ENCODE peak calls at places on chromosomes 5 and 9, in eight cellular contexts. O is coronary artery, Y is ovary, C is ELR, P is RWPE1, W is T-helper 1 cell, A is cardiac fibroblast, U is D341Med. B is an unnamed sample.

GRCh38 chr9:93654351-93654961 is 78.1 kb downstream of the PHF2 start:
- DNase-seq in C (no peak), A (no peak), Y (no peak), P (no peak), W (no peak), O (peak; percentile 28), U (no peak), B (no peak)

GRCh38 chr5:169157064-169157463 is 143.9 kb downstream of the SLIT3 start:
- DNase-seq in P (no peak), A (no peak), W (no peak), C (no peak), Y (no peak), U (no peak), O (no peak), B (no peak)

GRCh38 chr5:138354926-138355378 is 2.5 kb downstream of the KDM3B start:
- DNase-seq in C (peak; percentile 91), U (peak; percentile 37), Y (no peak), A (peak; percentile 83), O (no peak), P (peak; percentile 93), W (peak; percentile 22), B (peak; percentile 86)

GRCh38 chr9:109903515-109904138 is 123.6 kb downstream of the PALM2AKAP2 start:
- DNase-seq in O (no peak), Y (peak; percentile 67), P (peak; percentile 87), U (peak; percentile 74), A (peak; percentile 89), C (peak; percentile 89), W (peak; percentile 29), B (peak; percentile 77)

GRCh38 chr5:92662741-92663140 is 918.3 kb downstream of the NR2F1-AS1 start:
- DNase-seq in Y (no peak), P (no peak), C (no peak), U (no peak), O (no peak), W (no peak), A (no peak), B (peak; percentile 19)

GRCh38 chr9:133591985-133592384 is 17.2 kb downstream of the FAM163B start:
- DNase-seq in P (no peak), U (no peak), Y (no peak), A (no peak), C (no peak), W (no peak), O (no peak), B (no peak)

GRCh38 chr5:54701179-54701578 is 183.6 kb downstream of the SNX18 start:
- DNase-seq in O (peak; percentile 91), C (peak; percentile 90), W (no peak), U (no peak), A (peak; percentile 97), Y (peak; percentile 52), P (peak; percentile 95), B (peak; percentile 100)

GRCh38 chr9:81497096-81497495 is 192.3 kb downstream of the TLE1 start:
- DNase-seq in Y (no peak), A (no peak), P (no peak), C (peak; percentile 19), U (no peak), W (no peak), O (no peak), B (peak; percentile 22)

GRCh38 chr5:137819768-137820167 is 47.9 kb upstream of the MYOT start:
- DNase-seq in O (no peak), P (no peak), A (no peak), C (no peak), U (no peak), Y (no peak), W (no peak), B (no peak)